ENCODE peak calls at places on chromosome 12, in six cellular contexts. S is esophagus muscularis mucosa; T is psoas muscle; X is CD4-positive, alpha-beta memory T cell; G is fibroblast of lung; O is stomach. R is an unnamed sample.

GRCh38 chr12:118714051-118714460 is 267.3 kb upstream of the SRRM4 start:
- DNase-seq in S (no peak), T (no peak), X (no peak), G (no peak), O (no peak), R (no peak)

GRCh38 chr12:81683881-81684280 is 75.3 kb downstream of the PPFIA2 start:
- DNase-seq in S (no peak), T (no peak), X (no peak), G (no peak), O (no peak), R (no peak)

GRCh38 chr12:69966839-69967238 is 141.8 kb downstream of the MYRFL start:
- DNase-seq in S (no peak), T (no peak), X (no peak), G (no peak), O (peak; percentile 41), R (no peak)

GRCh38 chr12:103852498-103852992 is 11.5 kb upstream of the NT5DC3 start:
- DNase-seq in S (no peak), T (no peak), X (no peak), G (no peak), O (no peak), R (no peak)

GRCh38 chr12:124395284-124395752 is 100.4 kb downstream of the RFLNA start:
- DNase-seq in S (no peak), T (no peak), X (no peak), G (no peak), O (no peak), R (peak; percentile 92)

GRCh38 chr12:96343347-96343954 is 56.8 kb downstream of the CDK17 start:
- DNase-seq in S (no peak), T (no peak), X (peak; percentile 39), G (no peak), O (no peak), R (no peak)

GRCh38 chr12:130303781-130304180 is 33.9 kb upstream of the PIWIL1 start:
- DNase-seq in S (peak; percentile 90), T (no peak), X (no peak), G (no peak), O (no peak), R (no peak)

GRCh38 chr12:92108651-92109050 is 37.0 kb downstream of the BTG1 start:
- DNase-seq in S (no peak), T (no peak), X (no peak), G (peak; percentile 89), O (no peak), R (no peak)

GRCh38 chr12:89927226-89927698 is 218.6 kb upstream of the ATP2B1 start:
- DNase-seq in S (no peak), T (no peak), X (no peak), G (no peak), O (no peak), R (no peak)

GRCh38 chr12:115140981-115141380 is 457.0 kb upstream of the TBX3 start:
- DNase-seq in S (no peak), T (no peak), X (no peak), G (no peak), O (no peak), R (no peak)

GRCh38 chr12:124878795-124879516 is 15.3 kb upstream of the SCARB1 start:
- DNase-seq in S (no peak), T (no peak), X (no peak), G (no peak), O (no peak), R (no peak)

GRCh38 chr12:84738481-84738972 is 174.1 kb downstream of the SLC6A15 start:
- DNase-seq in S (no peak), T (no peak), X (no peak), G (peak; percentile 51), O (no peak), R (no peak)

GRCh38 chr12:64729909-64730584 is 29.2 kb downstream of the GNS start:
- DNase-seq in S (no peak), T (no peak), X (no peak), G (no peak), O (no peak), R (no peak)

GRCh38 chr12:27595231-27595642 is 71.2 kb downstream of the PPFIBP1 start:
- DNase-seq in S (no peak), T (peak; percentile 63), X (no peak), G (peak; percentile 95), O (no peak), R (peak; percentile 36)

GRCh38 chr12:11785722-11786121 is 136.2 kb downstream of the ETV6 start:
- DNase-seq in S (no peak), T (no peak), X (no peak), G (peak; percentile 71), O (no peak), R (no peak)

GRCh38 chr12:122754790-122755189 is 2.2 kb downstream of the DENR start:
- DNase-seq in S (no peak), T (no peak), X (no peak), G (no peak), O (no peak), R (no peak)

GRCh38 chr12:44076892-44077291 is 241.0 kb downstream of the TMEM117 start:
- DNase-seq in S (no peak), T (no peak), X (no peak), G (no peak), O (no peak), R (no peak)

GRCh38 chr12:70648831-70649230 is 11.6 kb upstream of the PTPRB start:
- DNase-seq in S (no peak), T (no peak), X (no peak), G (peak; percentile 67), O (no peak), R (no peak)

GRCh38 chr12:2648406-2648805 is 146.4 kb upstream of the FKBP4 start:
- DNase-seq in S (no peak), T (no peak), X (no peak), G (no peak), O (no peak), R (no peak)

GRCh38 chr12:105882404-105882803 is 256.4 kb downstream of the NUAK1 start:
- DNase-seq in S (peak; percentile 87), T (peak; percentile 71), X (no peak), G (no peak), O (no peak), R (no peak)

GRCh38 chr12:129615001-129615400 is 288.8 kb downstream of the TMEM132D start:
- DNase-seq in S (no peak), T (no peak), X (no peak), G (no peak), O (no peak), R (no peak)

GRCh38 chr12:69701821-69702220 is 2.7 kb upstream of the BEST3 start:
- DNase-seq in S (no peak), T (no peak), X (no peak), G (no peak), O (no peak), R (no peak)

GRCh38 chr12:117671734-117672133 is 297.1 kb downstream of the KSR2 start:
- DNase-seq in S (no peak), T (no peak), X (no peak), G (no peak), O (no peak), R (peak; percentile 28)

GRCh38 chr12:27161458-27162228 is 79.3 kb upstream of the C12orf71 start:
- DNase-seq in S (no peak), T (no peak), X (no peak), G (no peak), O (no peak), R (no peak)

GRCh38 chr12:14607561-14607960 is 39.9 kb upstream of the PLBD1 start:
- DNase-seq in S (no peak), T (no peak), X (no peak), G (no peak), O (no peak), R (no peak)

GRCh38 chr12:14129601-14130178 is 148.3 kb upstream of the GRIN2B start:
- DNase-seq in S (no peak), T (no peak), X (no peak), G (no peak), O (no peak), R (no peak)

GRCh38 chr12:111936869-111937268 is 76.1 kb downstream of the TMEM116 start:
- DNase-seq in S (no peak), T (no peak), X (no peak), G (no peak), O (no peak), R (no peak)

GRCh38 chr12:98198261-98198982 is 317.0 kb upstream of the TMPO start:
- DNase-seq in S (no peak), T (no peak), X (no peak), G (no peak), O (no peak), R (no peak)

DNA sequence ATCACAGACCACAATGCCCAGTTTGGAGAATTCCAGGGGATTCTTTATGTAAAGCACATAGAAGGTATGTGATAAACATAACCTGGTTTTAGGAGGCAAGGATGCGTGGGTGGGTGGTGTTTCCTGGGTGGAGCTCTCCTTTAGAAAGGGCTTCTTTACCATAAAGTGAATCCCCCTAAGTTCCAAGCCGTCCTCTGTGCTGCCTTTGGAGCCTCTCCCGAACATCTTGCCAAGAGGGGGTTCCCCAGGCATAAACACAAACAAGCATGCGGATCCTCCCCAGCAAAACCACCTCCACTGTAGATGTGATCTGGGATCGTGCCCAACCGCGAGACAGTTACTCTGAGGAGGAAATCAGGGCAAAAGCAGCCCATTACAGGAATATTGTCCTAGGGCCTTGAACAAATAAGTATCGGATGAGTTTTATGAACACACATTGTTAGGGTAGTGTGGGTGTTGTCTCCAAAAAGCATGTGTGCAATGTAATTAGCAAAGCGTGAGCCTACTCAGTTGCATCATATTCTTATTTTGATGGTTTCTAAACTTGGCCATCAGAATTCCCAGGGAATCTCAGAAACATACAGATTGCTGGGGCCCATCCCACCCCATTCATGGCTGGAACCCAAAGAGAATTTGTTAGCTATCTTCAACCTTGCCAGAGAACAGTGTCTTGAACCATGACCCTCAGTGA is 48.8 kb upstream of the CORO1C start:
- DNase-seq in S (no peak), T (no peak), X (no peak), G (no peak), O (no peak), R (no peak)
- H3K27ac ChIP-seq in S (peak overlapping the region; percentile 48), T (peak overlapping the region; percentile 19), X (no peak overlapping the region), G (no peak overlapping the region), O (no peak overlapping the region), R (no peak overlapping the region)

GRCh38 chr12:113129664-113130456 is 5.7 kb downstream of the RASAL1 start:
- DNase-seq in S (no peak), T (no peak), X (no peak), G (no peak), O (no peak), R (no peak)
- H3K4me1 ChIP-seq in S (no peaks in the 10 kb centered on the region), T (no peaks in the 10 kb centered on the region), X (peaks cover 1% of the 10 kb centered on the region), G (no peaks in the 10 kb centered on the region), O (no peaks in the 10 kb centered on the region), R (no peaks in the 10 kb centered on the region)

GRCh38 chr12:24997970-24998582 is 49.2 kb upstream of the BCAT1 start:
- DNase-seq in S (no peak), T (no peak), X (no peak), G (peak; percentile 95), O (no peak), R (no peak)
- H3K27ac ChIP-seq in S (no peak overlapping the region), T (no peak overlapping the region), X (no peak overlapping the region), G (no peak overlapping the region), O (no peak overlapping the region), R (no peak overlapping the region)

GRCh38 chr12:62917939-62918338 is 17.0 kb downstream of the PPM1H start:
- DNase-seq in S (peak; percentile 31), T (no peak), X (no peak), G (peak; percentile 25), O (no peak), R (no peak)

GRCh38 chr12:62922539-62922938 is 12.4 kb downstream of the PPM1H start:
- DNase-seq in S (peak; percentile 90), T (no peak), X (no peak), G (no peak), O (no peak), R (no peak)

GRCh38 chr12:62917066-62917465 is 17.9 kb downstream of the PPM1H start:
- DNase-seq in S (peak; percentile 3), T (no peak), X (no peak), G (no peak), O (no peak), R (no peak)

GRCh38 chr12:62924084-62924483 is 10.9 kb downstream of the PPM1H start:
- DNase-seq in S (peak; percentile 62), T (no peak), X (no peak), G (no peak), O (no peak), R (no peak)

GRCh38 chr12:62919827-62920226 is 15.1 kb downstream of the PPM1H start:
- DNase-seq in S (peak; percentile 34), T (peak; percentile 50), X (no peak), G (peak; percentile 73), O (peak; percentile 35), R (no peak)
- H3K4me1 ChIP-seq in S (no peaks in the 10 kb centered on the region), T (no peaks in the 10 kb centered on the region), X (no peaks in the 10 kb centered on the region), G (no peaks in the 10 kb centered on the region), O (peaks cover 13% of the 10 kb centered on the region), R (no peaks in the 10 kb centered on the region)

R was measured in adrenal gland.